ENCODE peak calls at places on chromosomes 11 and 22, in eight cellular contexts. C is HFF-Myc, T is HAP-1, A is HCT116, X is upper lobe of left lung, O is right atrium auricular region, E is IMR-90, W is heart left ventricle. S is an unnamed sample.

GRCh38 chr22:24683671-24684070 is 80.7 kb downstream of the GGT1 start:
- DNase-seq in C (no peak), T (no peak), A (no peak), X (no peak), O (no peak), E (peak; percentile 90), W (no peak), S (no peak)

GRCh38 chr11:44416776-44417175 is 106.8 kb upstream of the ALX4 start:
- DNase-seq in C (no peak), T (no peak), A (no peak), X (no peak), O (no peak), E (no peak), W (no peak), S (no peak)

GRCh38 chr11:79198203-79198897 is 242.5 kb downstream of the TENM4 start:
- DNase-seq in C (no peak), T (no peak), A (no peak), X (no peak), O (no peak), E (no peak), W (no peak), S (no peak)

GRCh38 chr11:134233729-134234179 is 9.3 kb downstream of the VPS26B start:
- DNase-seq in C (no peak), T (no peak), A (no peak), X (no peak), O (no peak), E (no peak), W (no peak), S (no peak)

GRCh38 chr22:29256606-29257325 is 11.0 kb downstream of the RHBDD3 start:
- DNase-seq in C (no peak), T (no peak), A (no peak), X (no peak), O (peak; percentile 18), E (no peak), W (no peak), S (no peak)

GRCh38 chr11:57336111-57336666 is 497 bp upstream of the SSRP1 start:
- DNase-seq in C (no peak), T (no peak), A (no peak), X (no peak), O (no peak), E (no peak), W (no peak), S (no peak)

GRCh38 chr22:46638601-46639431 is 18.6 kb downstream of the GRAMD4 start:
- DNase-seq in C (no peak), T (no peak), A (no peak), X (no peak), O (no peak), E (peak; percentile 33), W (no peak), S (peak; percentile 57)

GRCh38 chr22:17366830-17367229 is 2.4 kb upstream of the CECR2 start:
- DNase-seq in C (no peak), T (peak; percentile 67), A (peak; percentile 18), X (peak; percentile 78), O (no peak), E (no peak), W (peak; percentile 40), S (no peak)

GRCh38 chr11:35750315-35750714 is 87.7 kb downstream of the TRIM44 start:
- DNase-seq in C (no peak), T (no peak), A (no peak), X (no peak), O (no peak), E (no peak), W (no peak), S (no peak)

GRCh38 chr11:117316197-117316961 is at the start of gene BACE1:
- DNase-seq in C (peak; percentile 60), T (peak; percentile 93), A (peak; percentile 71), X (no peak), O (peak; percentile 84), E (peak; percentile 80), W (peak; percentile 89), S (peak; percentile 90)

GRCh38 chr11:73270855-73271477 is 1.2 kb upstream of the P2RY6 start:
- DNase-seq in C (no peak), T (no peak), A (no peak), X (no peak), O (peak; percentile 26), E (no peak), W (peak; percentile 12), S (no peak)
- H3K4me3 ChIP-seq in C (no peak overlapping the region), T (no peak overlapping the region), A (no peak overlapping the region), X (no peak overlapping the region), O (no peak overlapping the region), E (no peak overlapping the region), W (no peak overlapping the region), S (no peak overlapping the region)

DNA sequence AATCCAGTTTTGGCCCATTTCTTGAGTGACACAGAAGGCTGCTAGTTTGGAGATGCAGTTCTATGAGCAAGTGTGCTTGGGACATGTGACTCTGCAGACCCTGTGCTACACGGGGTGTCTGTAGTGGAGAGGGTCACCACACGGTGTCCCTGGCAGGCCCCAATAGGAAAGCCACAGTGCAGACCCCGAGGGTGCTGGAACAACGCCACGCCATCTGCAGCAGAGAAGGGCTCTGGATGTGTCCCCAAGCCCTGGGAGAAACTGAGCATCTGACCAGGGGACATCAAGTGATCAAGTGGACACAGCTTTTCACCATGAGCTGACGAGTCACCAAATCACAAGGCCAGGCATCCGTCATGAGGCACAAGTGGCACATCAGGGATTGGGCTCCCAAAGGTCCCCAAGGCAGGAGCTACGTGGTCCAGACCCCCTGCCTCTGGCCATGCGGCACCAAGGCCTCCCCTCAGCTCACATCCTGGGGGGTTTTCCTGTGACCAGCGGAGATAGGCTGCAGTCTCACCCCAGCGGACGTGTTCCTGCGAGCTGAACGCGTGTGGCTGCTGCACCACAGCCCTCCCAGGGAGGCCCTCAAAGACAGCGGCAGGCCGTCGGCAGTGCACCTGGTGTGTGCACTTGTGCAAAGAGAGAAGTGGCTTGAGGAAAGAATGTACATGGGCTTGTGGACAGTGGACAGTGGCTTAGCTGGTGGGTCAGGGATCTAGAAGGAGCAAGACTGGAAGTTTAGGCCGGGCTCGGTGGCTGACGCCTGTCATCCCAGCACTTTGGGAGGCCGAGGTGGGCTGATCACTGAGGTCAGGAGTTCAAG is 96.7 kb downstream of the RPS6KA4 start:
- DNase-seq in C (no peak), T (no peak), A (no peak), X (peak; percentile 58), O (no peak), E (no peak), W (no peak), S (no peak)
- H3K4me3 ChIP-seq in C (no peak overlapping the region), T (no peak overlapping the region), A (no peak overlapping the region), X (no peak overlapping the region), O (no peak overlapping the region), E (no peak overlapping the region), W (no peak overlapping the region), S (no peak overlapping the region)

DNA sequence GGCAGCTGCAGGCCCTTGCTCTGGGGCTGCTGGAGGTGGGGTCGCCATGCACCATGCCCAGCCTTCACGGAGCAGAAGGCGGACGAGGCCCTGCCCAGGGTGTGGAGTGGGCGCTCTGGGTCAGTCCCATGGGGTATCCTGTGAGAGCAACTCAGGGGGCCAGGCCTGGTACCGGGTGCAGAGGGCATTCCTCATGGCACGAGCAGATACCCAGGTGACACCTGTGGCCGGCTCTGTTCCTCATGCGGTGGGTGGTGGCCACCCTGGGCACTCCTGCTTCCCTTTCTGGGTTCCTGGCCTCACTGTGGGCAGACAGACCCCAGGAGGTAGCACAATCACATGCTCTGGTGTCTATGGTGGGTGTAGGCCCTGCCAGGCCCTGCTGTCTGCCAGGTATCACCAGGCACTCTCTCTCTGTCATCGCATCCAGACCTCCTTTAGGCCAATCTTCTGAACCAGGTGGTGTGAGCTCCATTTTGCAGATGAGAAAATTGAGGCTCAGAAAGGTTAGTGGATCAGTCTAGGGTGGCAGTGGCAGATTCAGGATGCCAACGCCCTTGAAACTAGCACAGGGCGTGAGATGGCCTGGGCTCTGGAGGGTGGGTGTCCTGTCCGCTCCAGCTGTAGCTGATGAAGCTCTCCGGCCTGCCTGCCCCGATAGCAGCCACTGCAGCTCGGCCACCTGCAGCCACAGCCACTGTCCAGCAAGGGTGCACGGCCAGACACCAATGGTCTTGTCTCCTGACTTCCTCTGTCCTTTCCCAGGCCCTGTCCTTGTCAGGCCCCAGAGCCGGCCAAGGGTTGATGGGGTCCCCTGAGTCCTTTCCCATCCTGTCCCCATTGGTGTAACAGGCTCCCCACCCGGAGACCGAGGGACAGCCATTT is 15.1 kb downstream of the DGKZ start:
- DNase-seq in C (no peak), T (no peak), A (no peak), X (peak; percentile 66), O (no peak), E (no peak), W (no peak), S (no peak)
- H3K4me3 ChIP-seq in C (no peak overlapping the region), T (no peak overlapping the region), A (no peak overlapping the region), X (peak overlapping the region; percentile 31), O (peak overlapping the region; percentile 38), E (no peak overlapping the region), W (peak overlapping the region; percentile 50), S (no peak overlapping the region)

DNA sequence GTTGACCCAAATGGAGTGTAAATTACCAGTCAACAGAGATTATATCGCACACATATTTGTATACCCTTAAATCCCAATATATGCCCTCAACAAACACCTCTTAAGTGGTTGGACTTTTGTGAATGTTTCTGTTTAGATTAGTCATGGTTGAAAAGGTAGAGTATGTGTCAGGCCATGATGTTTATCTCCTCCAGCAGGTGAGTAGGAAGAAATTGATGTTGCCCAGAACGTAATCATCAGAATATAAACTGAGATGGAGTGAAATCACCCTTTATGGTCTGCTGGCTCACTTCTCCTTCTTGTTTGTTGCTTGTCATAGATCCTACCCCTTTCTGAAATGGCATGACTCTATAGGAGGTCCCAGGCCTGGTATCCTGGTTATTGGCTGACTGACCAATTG is 431.8 kb downstream of the ETS1 start:
- DNase-seq in C (no peak), T (no peak), A (no peak), X (no peak), O (no peak), E (no peak), W (no peak), S (no peak)
- H3K4me3 ChIP-seq in C (no peak overlapping the region), T (no peak overlapping the region), A (no peak overlapping the region), X (no peak overlapping the region), O (no peak overlapping the region), E (no peak overlapping the region), W (no peak overlapping the region), S (no peak overlapping the region)

DNA sequence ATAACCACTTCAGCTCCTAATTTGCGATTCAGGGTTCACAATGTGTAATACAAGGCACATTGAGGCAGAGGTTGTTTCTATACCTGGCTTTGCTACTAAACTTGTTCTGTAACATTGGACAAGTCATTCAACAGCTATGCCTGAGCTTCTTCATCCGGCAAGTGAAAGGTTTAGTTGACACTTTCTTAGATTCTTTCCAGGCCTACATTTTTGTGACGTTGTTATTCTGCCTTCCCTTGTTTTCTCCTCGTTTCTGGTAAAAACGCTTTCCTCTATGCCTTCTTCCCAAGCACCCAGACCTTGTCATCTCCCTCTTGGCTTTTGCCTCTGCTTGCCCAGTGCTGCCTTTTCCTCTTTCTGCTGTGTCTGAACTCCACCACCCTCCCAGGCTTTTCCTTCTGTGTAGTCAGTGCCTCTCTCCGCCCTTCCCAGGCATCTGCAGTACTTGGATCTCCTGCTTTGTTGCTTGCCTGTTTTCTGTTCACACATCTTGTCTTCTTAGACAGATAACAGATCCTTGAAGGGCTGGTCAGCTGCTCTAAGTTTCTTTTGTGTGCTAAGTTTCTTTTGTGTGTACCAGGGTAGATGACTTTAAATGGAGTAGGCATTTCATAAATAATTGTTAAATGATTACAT is 1.4 kb upstream of the AMOTL1 start:
- DNase-seq in C (no peak), T (no peak), A (no peak), X (no peak), O (no peak), E (no peak), W (no peak), S (no peak)
- H3K4me3 ChIP-seq in C (no peak overlapping the region), T (no peak overlapping the region), A (no peak overlapping the region), X (no peak overlapping the region), O (no peak overlapping the region), E (no peak overlapping the region), W (no peak overlapping the region), S (no peak overlapping the region)